ENCODE peak calls at places on chromosomes 16 and 17, in eight cellular contexts. C is cardiac muscle cell; L is EL; I is effector memory CD4-positive, alpha-beta T cell; Q is transverse colon; K is KG1; F is body of pancreas; N is stimulated activated naive CD8-positive, alpha-beta T cell treated with anti-CD3 and anti-CD28 coated beads, Interleukin-15, Interleukin-2, amounts not matched to agents 100 U/mL and 50 U/mL, for 24 hours. A is an unnamed sample.

GRCh38 chr17:1005361-1005946 is 8.5 kb downstream of the TIMM22 start:
- DNase-seq in L (no peak), I (no peak), C (no peak), Q (peak; percentile 58), K (no peak), N (no peak), F (peak; percentile 88), A (no peak)

GRCh38 chr17:79840204-79840988 is 1.2 kb upstream of the CBX4 start:
- DNase-seq in I (no peak), C (peak; percentile 44), F (peak; percentile 70), Q (peak; percentile 67), L (peak; percentile 36), K (no peak), N (peak; percentile 40), A (no peak)

GRCh38 chr17:4598776-4599504 is 14.6 kb downstream of the SMTNL2 start:
- DNase-seq in I (no peak), F (no peak), L (no peak), Q (peak; percentile 26), C (peak; percentile 41), N (no peak), K (no peak), A (no peak)

GRCh38 chr17:28384281-28385036 is 13.0 kb downstream of the SARM1 start:
- DNase-seq in N (peak; percentile 70), C (peak; percentile 48), L (no peak), F (peak; percentile 93), K (no peak), I (peak; percentile 28), Q (peak; percentile 84), A (no peak)

GRCh38 chr17:74744714-74745547 is 3.5 kb upstream of the NHERF1 start:
- DNase-seq in C (peak; percentile 70), F (peak; percentile 87), N (peak; percentile 90), K (peak; percentile 54), Q (peak; percentile 94), L (peak; percentile 66), I (peak; percentile 82), A (peak; percentile 82)

GRCh38 chr17:45405250-45406086 is 27.2 kb downstream of the ARHGAP27 start:
- DNase-seq in I (no peak), Q (peak; percentile 89), L (peak; percentile 45), C (peak; percentile 75), K (no peak), F (peak; percentile 41), N (no peak), A (peak; percentile 38)

GRCh38 chr16:75402821-75403475 is 30.4 kb downstream of the CFDP1 start:
- DNase-seq in C (peak; percentile 40), N (no peak), K (no peak), F (no peak), Q (no peak), I (no peak), L (peak; percentile 49), A (peak; percentile 58)

GRCh38 chr17:76883744-76884525 is 15.7 kb downstream of the MGAT5B start:
- DNase-seq in Q (no peak), L (no peak), N (no peak), I (no peak), C (no peak), K (no peak), F (no peak), A (no peak)

GRCh38 chr17:82776454-82776853 is 24.6 kb downstream of the TBCD start:
- DNase-seq in F (no peak), I (no peak), L (no peak), N (no peak), Q (no peak), K (no peak), C (no peak), A (no peak)

GRCh38 chr17:13728751-13729150 is 127.0 kb upstream of the HS3ST3A1 start:
- DNase-seq in N (no peak), L (peak; percentile 82), C (no peak), Q (no peak), I (no peak), K (no peak), F (no peak), A (no peak)

GRCh38 chr17:77734371-77735050 is 224.0 kb upstream of the TNRC6C start:
- DNase-seq in C (peak; percentile 83), Q (peak; percentile 78), N (no peak), K (no peak), L (peak; percentile 68), I (no peak), F (peak; percentile 57), A (peak; percentile 21)

GRCh38 chr17:57242148-57242547 is 14.2 kb upstream of the MSI2 start:
- DNase-seq in C (peak; percentile 87), N (no peak), L (no peak), K (no peak), I (no peak), Q (no peak), F (no peak), A (no peak)

GRCh38 chr17:45940826-45941225 is 46.5 kb downstream of the MAPT start:
- DNase-seq in C (no peak), I (no peak), F (no peak), L (no peak), N (no peak), Q (peak; percentile 26), K (no peak), A (no peak)

GRCh38 chr16:65975049-65975708 is 391.3 kb upstream of the CDH5 start:
- DNase-seq in N (no peak), F (no peak), Q (no peak), C (no peak), L (peak; percentile 56), I (no peak), K (no peak), A (no peak)

GRCh38 chr16:27475561-27475960 is 73.6 kb downstream of the IL21R start:
- DNase-seq in N (no peak), K (no peak), I (no peak), L (peak; percentile 93), F (no peak), Q (no peak), C (no peak), A (no peak)